ENCODE peak calls at places on chromosomes 11 and 22, in five cellular contexts. X is neuronal stem cell, T is mesenchymal stem cell, G is H1, E is trophoblast cell. W is an unnamed sample.
A peak's percentile ranks its signal among the peaks of the same experiment; 100 is the strongest.

GRCh38 chr11:39617971-39618370 is 1841.5 kb downstream of the LRRC4C start:
- DNase-seq in X (no peak), T (no peak), G (no peak), E (no peak), W (no peak)

GRCh38 chr11:33391893-33392251 is 134.7 kb downstream of the HIPK3 start:
- DNase-seq in X (no peak), T (no peak), G (no peak), E (no peak), W (no peak)

GRCh38 chr11:80424012-80424695 is 983.3 kb upstream of the TENM4 start:
- DNase-seq in X (no peak), T (no peak), G (no peak), E (no peak), W (peak; percentile 26)

GRCh38 chr11:113014731-113015455 is 53.7 kb downstream of the NCAM1 start:
- DNase-seq in X (no peak), T (peak; percentile 4), G (no peak), E (no peak), W (no peak)

GRCh38 chr11:44267366-44268072 is 42.4 kb downstream of the ALX4 start:
- DNase-seq in X (no peak), T (no peak), G (no peak), E (no peak), W (no peak)

GRCh38 chr11:1352696-1353382 is 36.9 kb upstream of the BRSK2 start:
- DNase-seq in X (no peak), T (no peak), G (no peak), E (no peak), W (no peak)

GRCh38 chr22:28116261-28116673 is 197.2 kb upstream of the PITPNB start:
- DNase-seq in X (no peak), T (peak; percentile 66), G (no peak), E (peak; percentile 55), W (no peak)

GRCh38 chr22:45889093-45889538 is 87.8 kb downstream of the WNT7B start:
- DNase-seq in X (no peak), T (no peak), G (no peak), E (no peak), W (no peak)

GRCh38 chr11:117387992-117388765 is 60.5 kb downstream of the CEP164 start:
- DNase-seq in X (no peak), T (peak; percentile 53), G (no peak), E (peak; percentile 42), W (no peak)

GRCh38 chr22:21690401-21690801 is 24.6 kb downstream of the PPIL2 start:
- DNase-seq in X (no peak), T (no peak), G (no peak), E (no peak), W (no peak)

GRCh38 chr22:39405346-39406085 is 5.9 kb downstream of the TAB1 start:
- DNase-seq in X (no peak), T (no peak), G (no peak), E (no peak), W (no peak)

GRCh38 chr11:27699242-27699925 is 871 bp downstream of the BDNF start:
- DNase-seq in X (no peak), T (peak; percentile 71), G (peak; percentile 60), E (no peak), W (peak; percentile 55)

GRCh38 chr11:130477646-130478203 is 29.3 kb downstream of the ADAMTS15 start:
- DNase-seq in X (no peak), T (peak; percentile 31), G (no peak), E (no peak), W (no peak)

GRCh38 chr11:126817096-126817495 is 183.5 kb downstream of the KIRREL3 start:
- DNase-seq in X (no peak), T (peak; percentile 24), G (no peak), E (no peak), W (no peak)

GRCh38 chr22:24230911-24231656 is 13.8 kb downstream of the GGT5 start:
- DNase-seq in X (no peak), T (no peak), G (peak; percentile 98), E (peak; percentile 56), W (peak; percentile 88)

DNA sequence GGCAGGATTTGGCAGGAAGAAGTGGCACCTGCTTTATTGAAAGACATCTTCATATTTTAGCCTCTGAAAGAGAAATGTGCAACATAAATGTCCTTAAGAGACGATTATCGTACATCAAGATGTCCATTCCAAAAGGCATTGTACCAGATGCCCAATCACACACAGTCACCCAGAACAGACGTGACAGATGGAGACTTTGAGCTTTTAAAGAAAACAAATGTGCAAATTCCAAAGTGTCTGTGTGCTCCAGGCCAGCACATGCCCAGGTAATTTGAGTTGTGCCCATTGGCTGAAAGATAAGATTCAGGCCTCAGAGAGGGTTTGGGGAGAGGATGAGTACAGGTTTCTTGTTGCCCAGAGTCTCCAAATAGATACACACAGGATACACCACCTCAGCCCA is 155.6 kb downstream of the RRAS2 start:
- DNase-seq in X (no peak), T (no peak), G (no peak), E (no peak), W (no peak)
- H3K14ac ChIP-seq in X (no peak overlapping the region), T (no peak overlapping the region), G (no peak overlapping the region), E (no peak overlapping the region), W (no peak overlapping the region)

DNA sequence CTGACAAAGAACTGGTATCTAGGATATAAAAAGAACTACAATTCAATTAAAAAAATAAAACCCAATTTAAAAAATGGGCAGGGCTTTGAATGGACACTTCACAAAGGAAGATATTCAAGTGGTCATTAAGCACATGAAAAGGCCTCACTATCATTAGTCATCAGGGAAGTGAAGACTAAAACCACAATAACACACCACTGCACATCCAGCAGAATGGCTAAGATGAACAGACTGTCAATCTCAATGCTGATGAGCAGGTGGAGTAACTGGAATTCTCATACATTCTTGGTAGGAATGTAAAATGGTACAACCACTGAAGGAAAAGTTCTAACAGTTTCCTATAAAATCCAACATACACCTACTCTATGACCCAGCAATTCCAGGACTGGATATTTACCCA is 8.9 kb downstream of the HPS4 start:
- DNase-seq in X (no peak), T (peak; percentile 11), G (no peak), E (no peak), W (no peak)
- H2BK12ac ChIP-seq in X (no peak overlapping the region), T (no peak overlapping the region), G (no peak overlapping the region), E (no peak overlapping the region), W (no peak overlapping the region)

GRCh38 chr11:118998388-118998717 is 415 bp downstream of the CENATAC start:
- DNase-seq in X (no peak), T (no peak), G (no peak), E (peak; percentile 44), W (peak; percentile 55)
- H3K14ac ChIP-seq in X (peak overlapping the region; percentile 100), T (peak overlapping the region; percentile 55), G (no peak overlapping the region), E (peak overlapping the region; percentile 77), W (peak overlapping the region; percentile 42)

GRCh38 chr11:12439615-12440014 is 62.2 kb downstream of the PARVA start:
- DNase-seq in X (no peak), T (no peak), G (no peak), E (no peak), W (peak; percentile 70)

GRCh38 chr11:12445001-12445400 is 67.6 kb downstream of the PARVA start:
- DNase-seq in X (no peak), T (no peak), G (no peak), E (no peak), W (no peak)

GRCh38 chr11:12444601-12445000 is 67.2 kb downstream of the PARVA start:
- DNase-seq in X (no peak), T (no peak), G (peak; percentile 19), E (peak; percentile 92), W (no peak)

GRCh38 chr11:12440565-12440964 is 63.2 kb downstream of the PARVA start:
- DNase-seq in X (no peak), T (no peak), G (no peak), E (peak; percentile 37), W (no peak)

GRCh38 chr11:12441081-12441801 is 63.9 kb downstream of the PARVA start:
- DNase-seq in X (no peak), T (peak; percentile 62), G (no peak), E (peak; percentile 60), W (no peak)
- H2BK12ac ChIP-seq in X (no peak overlapping the region), T (no peak overlapping the region), G (no peak overlapping the region), E (no peak overlapping the region), W (no peak overlapping the region)

GRCh38 chr11:122690801-122691649 is 35.5 kb downstream of the UBASH3B start:
- DNase-seq in X (no peak), T (peak; percentile 77), G (no peak), E (no peak), W (no peak)

GRCh38 chr11:122690292-122690691 is 34.8 kb downstream of the UBASH3B start:
- DNase-seq in X (no peak), T (no peak), G (no peak), E (no peak), W (no peak)

GRCh38 chr11:122695076-122695620 is 39.6 kb downstream of the UBASH3B start:
- DNase-seq in X (no peak), T (no peak), G (no peak), E (no peak), W (no peak)

GRCh38 chr11:122692444-122692843 is 36.9 kb downstream of the UBASH3B start:
- DNase-seq in X (no peak), T (no peak), G (no peak), E (peak; percentile 58), W (no peak)

GRCh38 chr11:122691751-122692150 is 36.2 kb downstream of the UBASH3B start:
- DNase-seq in X (no peak), T (peak; percentile 35), G (no peak), E (no peak), W (no peak)
- H3K14ac ChIP-seq in X (no peak overlapping the region), T (peak overlapping the region; percentile 13), G (no peak overlapping the region), E (peak overlapping the region; percentile 55), W (peak overlapping the region; percentile 17)

DNA sequence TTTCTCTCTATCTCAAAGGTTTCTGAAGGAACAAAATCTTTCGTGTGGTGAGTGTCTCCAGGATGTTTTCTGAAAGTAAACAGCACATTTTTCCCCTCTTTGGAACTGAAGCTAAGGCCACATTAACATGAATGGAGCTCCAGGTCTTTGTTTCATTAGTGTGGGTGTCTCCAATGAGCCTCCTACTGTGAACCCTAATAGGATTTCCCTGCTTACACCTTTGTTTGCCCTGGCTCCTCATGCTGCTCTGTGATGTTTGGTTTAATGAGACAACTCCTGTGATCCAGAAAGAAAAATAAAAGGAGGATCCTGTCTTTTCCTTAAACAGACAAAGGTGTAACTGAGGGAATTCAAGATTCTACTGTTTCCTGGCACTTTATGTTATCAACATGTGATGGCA is 76.9 kb upstream of the SLC6A5 start:
- DNase-seq in X (peak; percentile 57), T (no peak), G (no peak), E (no peak), W (no peak)
- H2BK12ac ChIP-seq in X (no peak overlapping the region), T (no peak overlapping the region), G (peak overlapping the region; percentile 51), E (no peak overlapping the region), W (no peak overlapping the region)

GRCh38 chr22:29718949-29719893 is 582 bp upstream of the CABP7 start:
- DNase-seq in X (no peak), T (no peak), G (no peak), E (no peak), W (no peak)

GRCh38 chr22:29722151-29722550 is 2.3 kb downstream of the CABP7 start:
- DNase-seq in X (no peak), T (no peak), G (no peak), E (no peak), W (no peak)

GRCh38 chr22:29722587-29722986 is 2.8 kb downstream of the CABP7 start:
- DNase-seq in X (no peak), T (no peak), G (no peak), E (no peak), W (no peak)

GRCh38 chr22:29719894-29720645 is at the start of gene CABP7:
- DNase-seq in X (no peak), T (no peak), G (no peak), E (peak; percentile 5), W (no peak)

GRCh38 chr22:29720824-29721323 is 1.1 kb downstream of the CABP7 start:
- DNase-seq in X (no peak), T (no peak), G (no peak), E (peak; percentile 32), W (no peak)
- H3K14ac ChIP-seq in X (peak overlapping the region; percentile 71), T (no peak overlapping the region), G (no peak overlapping the region), E (no peak overlapping the region), W (no peak overlapping the region)

GRCh38 chr11:35280727-35281126 is 138.6 kb downstream of the SLC1A2 start:
- DNase-seq in X (no peak), T (no peak), G (no peak), E (no peak), W (no peak)
- H2BK12ac ChIP-seq in X (no peak overlapping the region), T (no peak overlapping the region), G (no peak overlapping the region), E (no peak overlapping the region), W (no peak overlapping the region)